ENCODE peak calls at places on chromosomes 3 and 15, in seven cellular contexts. P is heart left ventricle, D is IMR-90, R is right lobe of liver, B is HepG2, M is A549, Y is GM12878. E is an unnamed sample.

GRCh38 chr3:137854498-137855285 is 90.6 kb downstream of the SOX14 start:
- ATAC-seq in P (no peak), D (no peak), R (no peak), B (no peak), M (no peak), Y (no peak), E (no peak)

GRCh38 chr3:164186095-164186494 is 892.2 kb downstream of the SI start:
- ATAC-seq in P (no peak), D (no peak), R (no peak), B (no peak), M (no peak), Y (no peak), E (no peak)

GRCh38 chr3:185455860-185456259 is 43.0 kb downstream of the TMEM41A start:
- ATAC-seq in P (no peak), D (no peak), R (no peak), B (no peak), M (no peak), Y (no peak), E (no peak)

GRCh38 chr3:13018039-13018431 is 55.2 kb downstream of the IQSEC1 start:
- ATAC-seq in P (peak), D (no peak), R (no peak), B (no peak), M (no peak), Y (no peak), E (no peak)

GRCh38 chr3:134709563-134710312 is 58.9 kb upstream of the KY start:
- ATAC-seq in P (peak), D (peak), R (no peak), B (no peak), M (no peak), Y (no peak), E (peak)

GRCh38 chr3:94293793-94294195 is 230.9 kb downstream of the NSUN3 start:
- ATAC-seq in P (no peak), D (no peak), R (no peak), B (no peak), M (no peak), Y (no peak), E (no peak)

GRCh38 chr3:101902041-101902440 is 52.7 kb downstream of the NFKBIZ start:
- ATAC-seq in P (no peak), D (peak), R (no peak), B (no peak), M (peak), Y (peak), E (no peak)

GRCh38 chr3:147191795-147192385 is 214.5 kb downstream of the ZIC4 start:
- ATAC-seq in P (no peak), D (peak), R (peak), B (peak), M (peak), Y (peak), E (no peak)

GRCh38 chr15:88833688-88834087 is 30.5 kb downstream of the ACAN start:
- ATAC-seq in P (no peak), D (no peak), R (no peak), B (no peak), M (no peak), Y (no peak), E (no peak)

GRCh38 chr3:36734742-36735141 is 29.6 kb downstream of the DCLK3 start:
- ATAC-seq in P (peak), D (no peak), R (peak), B (no peak), M (no peak), Y (no peak), E (no peak)

GRCh38 chr3:107668398-107668797 is 145.6 kb downstream of the BBX start:
- ATAC-seq in P (no peak), D (no peak), R (no peak), B (no peak), M (no peak), Y (no peak), E (no peak)

GRCh38 chr15:101488300-101489164 is 975 bp downstream of the PCSK6 start:
- ATAC-seq in P (no peak), D (no peak), R (peak), B (peak), M (no peak), Y (no peak), E (no peak)

GRCh38 chr3:127011270-127011992 is 28.5 kb downstream of the PLXNA1 start:
- ATAC-seq in P (no peak), D (peak), R (no peak), B (no peak), M (no peak), Y (no peak), E (peak)

DNA sequence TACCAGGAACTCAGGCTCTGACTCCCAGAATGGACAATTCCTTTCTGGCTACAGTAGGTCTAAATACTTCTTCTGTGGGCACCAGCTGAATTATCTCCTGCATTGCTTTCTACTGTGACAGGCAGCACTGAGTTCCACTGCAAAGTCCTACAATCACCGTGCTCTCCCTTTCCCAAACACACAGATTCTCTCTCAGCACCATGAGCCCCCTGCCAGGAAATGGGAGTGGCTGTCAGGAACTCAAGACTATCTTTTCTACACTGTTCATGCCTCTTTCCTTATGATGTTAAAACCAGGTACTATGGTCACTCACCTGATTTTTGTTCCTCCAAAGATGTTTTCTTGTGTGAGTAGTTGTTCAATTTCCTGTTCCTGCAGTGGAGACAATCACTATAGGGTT is 383.4 kb downstream of the EPHA6 start:
- ATAC-seq in P (no peak), D (no peak), R (no peak), B (no peak), M (no peak), Y (no peak), E (no peak)
- TF ChIP-seq POLR2A in P (no peak), D (no peak), R (no peak), B (no peak), M (no peak), Y (no peak), E (no peak)

DNA sequence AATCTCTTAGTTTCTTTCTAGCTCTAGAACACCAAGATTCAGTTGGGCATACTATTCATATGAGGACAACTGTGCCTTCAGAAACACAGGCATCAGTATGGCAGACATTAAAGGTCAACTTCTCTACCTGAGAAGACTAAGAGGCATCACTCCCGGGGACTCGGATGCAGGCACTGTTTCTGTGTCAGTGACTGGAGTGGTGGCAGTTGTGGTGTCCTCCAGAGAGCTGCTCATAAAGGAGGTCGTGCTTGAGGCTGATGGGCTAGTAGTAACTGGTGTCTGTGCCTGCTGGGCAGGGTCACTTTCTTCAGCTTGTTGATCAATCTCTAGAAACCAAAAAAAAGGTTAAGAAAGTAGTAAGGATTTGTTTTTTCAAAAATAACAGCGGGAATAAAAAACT is 75.2 kb downstream of the FBXL22 start:
- ATAC-seq in P (no peak), D (no peak), R (no peak), B (no peak), M (no peak), Y (no peak), E (no peak)
- H3K27ac ChIP-seq in P (no peak), D (no peak), R (no peak), B (no peak), M (no peak), Y (no peak), E (no peak)

GRCh38 chr3:140709751-140710150 is 31.9 kb downstream of the TRIM42 start:
- ATAC-seq in P (no peak), D (no peak), R (no peak), B (no peak), M (no peak), Y (no peak), E (no peak)
- TF ChIP-seq POLR2A in P (no peak), D (no peak), R (no peak), B (no peak), M (no peak), Y (no peak), E (no peak)

DNA sequence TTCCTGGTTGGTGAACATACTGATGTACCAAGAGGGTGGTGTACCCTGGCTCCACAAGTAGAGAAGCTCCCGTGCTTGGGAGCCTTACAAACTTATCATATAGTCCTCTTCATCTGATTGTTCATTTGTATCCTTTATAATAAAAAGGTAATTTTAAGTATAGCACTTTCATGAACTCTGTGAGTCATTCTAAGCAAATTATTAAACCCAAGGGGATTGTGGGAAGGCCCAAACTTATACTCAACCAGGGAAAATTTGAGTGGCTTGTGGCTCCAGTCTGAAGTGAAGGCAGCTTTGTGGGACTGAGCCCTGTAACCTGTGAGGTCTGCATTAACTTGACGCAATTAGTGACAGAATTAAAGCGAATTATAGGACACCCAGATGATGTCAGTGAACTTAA is 29.0 kb downstream of the TTBK2 start:
- ATAC-seq in P (no peak), D (no peak), R (no peak), B (no peak), M (no peak), Y (peak), E (no peak)
- H3K27ac ChIP-seq in P (no peak), D (peak), R (no peak), B (no peak), M (no peak), Y (no peak), E (no peak)

GRCh38 chr3:64684715-64685261 is 3.0 kb downstream of the ADAMTS9 start:
- ATAC-seq in P (no peak), D (peak), R (peak), B (no peak), M (no peak), Y (no peak), E (peak)

GRCh38 chr3:64685331-64685799 is 2.4 kb downstream of the ADAMTS9 start:
- ATAC-seq in P (peak), D (peak), R (peak), B (no peak), M (no peak), Y (no peak), E (peak)

GRCh38 chr3:64686446-64686908 is 1.3 kb downstream of the ADAMTS9 start:
- ATAC-seq in P (peak), D (peak), R (peak), B (peak), M (peak), Y (no peak), E (peak)

GRCh38 chr3:64687381-64687780 is 419 bp downstream of the ADAMTS9 start:
- ATAC-seq in P (peak), D (peak), R (no peak), B (peak), M (peak), Y (no peak), E (no peak)

GRCh38 chr3:64685800-64686445 is 1.9 kb downstream of the ADAMTS9 start:
- ATAC-seq in P (peak), D (peak), R (peak), B (peak), M (peak), Y (no peak), E (peak)
- TF ChIP-seq POLR2A in P (peak), D (peak), R (peak), B (no peak), M (no peak), Y (no peak), E (peak)

DNA sequence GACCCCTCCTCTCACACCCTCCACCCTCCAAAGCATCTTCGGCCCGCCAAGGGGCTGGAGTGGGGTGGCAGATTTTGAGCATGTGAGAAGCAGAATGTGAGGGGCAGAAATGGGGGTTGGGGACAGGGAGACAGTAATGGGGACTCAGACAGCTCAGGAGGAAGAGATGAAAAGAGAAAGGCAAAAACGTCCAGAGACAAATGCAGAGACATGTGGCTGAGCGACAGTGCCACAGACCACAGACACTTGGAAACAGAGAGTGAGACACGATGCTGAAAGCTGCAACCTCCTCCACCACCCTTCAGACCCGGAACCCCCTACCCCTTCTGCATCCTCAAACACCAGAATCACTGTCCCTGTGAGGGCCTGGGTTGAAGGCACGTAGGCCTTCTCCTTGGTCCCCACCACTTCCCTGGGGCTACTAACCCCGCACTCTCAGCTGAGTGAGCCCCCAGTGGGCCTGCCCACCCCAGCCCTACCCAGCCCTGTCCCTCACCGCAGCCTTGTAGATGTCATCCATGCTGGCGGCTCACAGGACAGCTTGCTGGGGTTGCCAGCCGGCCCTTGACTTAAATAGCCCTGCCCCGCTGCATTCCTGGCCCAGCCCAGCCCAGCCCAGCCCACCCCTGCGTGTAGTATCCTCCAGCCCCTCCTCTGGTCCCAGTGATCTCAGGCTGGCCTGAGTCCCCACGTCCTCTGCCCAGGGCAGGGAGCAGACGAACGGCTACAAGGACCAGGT is at the start of gene TNNC1:
- ATAC-seq in P (peak), D (no peak), R (no peak), B (peak), M (no peak), Y (no peak), E (no peak)
- H3K27ac ChIP-seq in P (peak), D (no peak), R (peak), B (peak), M (peak), Y (peak), E (peak)

GRCh38 chr15:78239811-78240210 is 5.4 kb upstream of the ACSBG1 start:
- ATAC-seq in P (no peak), D (no peak), R (no peak), B (no peak), M (no peak), Y (no peak), E (no peak)

GRCh38 chr15:78234515-78235040 is at the start of gene ACSBG1:
- ATAC-seq in P (no peak), D (no peak), R (no peak), B (no peak), M (no peak), Y (no peak), E (no peak)

GRCh38 chr15:78233496-78233895 is 869 bp downstream of the ACSBG1 start:
- ATAC-seq in P (no peak), D (no peak), R (no peak), B (no peak), M (no peak), Y (no peak), E (no peak)

GRCh38 chr15:78236491-78236890 is 2.1 kb upstream of the ACSBG1 start:
- ATAC-seq in P (no peak), D (no peak), R (no peak), B (no peak), M (no peak), Y (no peak), E (no peak)

DNA sequence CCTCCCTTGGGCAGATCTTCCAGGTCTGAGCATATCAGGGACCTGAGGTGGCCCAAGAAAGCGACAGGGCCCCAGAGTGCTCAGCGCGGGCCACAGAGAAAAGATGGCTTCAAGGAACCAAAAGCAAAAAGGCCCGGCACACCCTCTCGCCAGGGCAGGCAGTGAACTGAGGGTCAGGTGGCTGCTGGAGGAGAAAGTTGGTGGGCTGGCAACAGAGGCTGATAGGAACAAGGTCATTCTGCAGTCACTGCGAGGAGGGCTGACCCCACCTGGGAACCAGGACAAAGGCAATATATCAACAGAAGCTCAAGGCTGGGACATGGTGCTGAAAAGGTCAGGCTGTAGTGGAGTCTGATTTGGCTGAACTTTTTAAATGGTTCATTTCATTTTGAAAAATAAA is 2.8 kb upstream of the ACSBG1 start:
- ATAC-seq in P (no peak), D (no peak), R (no peak), B (no peak), M (no peak), Y (no peak), E (no peak)
- TF ChIP-seq POLR2A in P (no peak), D (no peak), R (no peak), B (no peak), M (no peak), Y (no peak), E (no peak)

GRCh38 chr3:187077537-187077936 is 61.8 kb downstream of the RPL39L start:
- ATAC-seq in P (no peak), D (no peak), R (peak), B (no peak), M (no peak), Y (peak), E (no peak)

GRCh38 chr3:187080799-187081450 is 58.4 kb downstream of the RPL39L start:
- ATAC-seq in P (no peak), D (no peak), R (peak), B (peak), M (no peak), Y (no peak), E (no peak)

GRCh38 chr3:187077085-187077484 is 62.2 kb downstream of the RPL39L start:
- ATAC-seq in P (no peak), D (no peak), R (peak), B (no peak), M (no peak), Y (peak), E (no peak)

GRCh38 chr3:187076297-187076696 is 63.0 kb downstream of the RPL39L start:
- ATAC-seq in P (no peak), D (no peak), R (no peak), B (no peak), M (no peak), Y (no peak), E (no peak)

DNA sequence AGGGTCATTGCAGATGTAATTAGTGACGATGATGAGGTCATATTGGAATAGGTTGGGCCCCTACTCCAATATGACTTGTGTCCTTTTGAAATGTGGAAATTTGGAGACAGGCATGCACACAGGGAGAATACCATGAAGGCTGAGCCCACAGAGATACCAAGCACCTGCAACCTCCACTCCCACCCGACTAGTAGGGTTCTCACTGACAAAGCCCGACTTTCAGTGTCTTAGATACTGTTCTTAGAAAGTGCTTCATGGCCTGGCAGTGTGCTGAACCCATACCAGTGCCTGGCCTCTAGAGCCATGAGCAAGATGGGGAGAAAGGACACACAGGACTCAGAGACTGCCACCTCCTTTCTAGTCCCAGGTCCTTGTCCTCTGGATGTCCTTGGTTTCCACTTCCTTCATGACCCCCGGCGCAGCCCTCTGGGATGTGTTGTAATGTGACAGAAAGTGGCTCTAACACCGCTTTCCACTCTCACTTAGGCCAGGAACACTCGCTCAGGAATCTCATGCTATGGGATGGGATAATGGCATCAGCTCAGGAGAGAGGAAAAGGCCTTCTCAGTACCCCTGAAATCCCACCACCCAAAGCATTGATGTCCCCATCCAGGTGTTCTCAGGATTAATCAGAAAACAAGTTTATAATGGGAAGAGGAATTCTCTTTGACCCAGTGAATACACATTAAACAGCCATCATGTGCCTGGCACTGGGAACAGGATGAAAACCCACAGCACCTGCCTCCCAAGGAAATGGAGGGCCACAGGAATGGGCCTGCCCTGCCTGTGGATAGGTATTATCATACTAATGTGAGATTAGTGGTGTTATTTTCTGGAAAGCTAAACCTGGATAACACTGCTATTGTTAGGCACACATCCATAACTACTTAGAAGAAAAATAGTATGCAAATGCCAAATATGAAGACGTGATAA is 59.9 kb downstream of the RPL39L start:
- ATAC-seq in P (no peak), D (no peak), R (no peak), B (no peak), M (no peak), Y (peak), E (no peak)
- H3K27ac ChIP-seq in P (no peak), D (no peak), R (no peak), B (no peak), M (no peak), Y (no peak), E (no peak)

GRCh38 chr3:22383285-22383684 is 632.3 kb upstream of the ZNF385D start:
- ATAC-seq in P (no peak), D (no peak), R (no peak), B (no peak), M (no peak), Y (no peak), E (no peak)

GRCh38 chr3:22386107-22386506 is 635.1 kb upstream of the ZNF385D start:
- ATAC-seq in P (no peak), D (no peak), R (no peak), B (no peak), M (no peak), Y (no peak), E (no peak)
- TF ChIP-seq POLR2A in P (no peak), D (no peak), R (no peak), B (no peak), M (no peak), Y (no peak), E (no peak)

E was measured in gastroesophageal sphincter.